ENCODE peak calls at places on chromosomes 11 and 22, in eight cellular contexts. V is testis, B is stomach, N is thyroid gland, H is uterus, Y is IMR-90, T is prostate gland, M is transverse colon. E is an unnamed sample.

GRCh38 chr11:77418155-77418980 is 55.5 kb downstream of the PAK1 start:
- DNase-seq in M (no peak), Y (no peak), H (no peak), N (no peak), T (no peak), B (no peak), V (no peak), E (no peak)

GRCh38 chr11:20729597-20730095 is 60.3 kb downstream of the NELL1 start:
- DNase-seq in B (no peak), T (no peak), H (no peak), V (no peak), N (no peak), Y (no peak), M (no peak), E (no peak)

GRCh38 chr11:134514354-134514951 is 102.4 kb upstream of the B3GAT1 start:
- DNase-seq in B (peak), M (no peak), Y (no peak), N (no peak), T (no peak), H (no peak), V (peak), E (peak)

GRCh38 chr11:72754544-72755155 is 2.4 kb upstream of the ARAP1 start:
- DNase-seq in B (no peak), T (no peak), Y (no peak), H (no peak), V (no peak), N (no peak), M (no peak), E (no peak)

GRCh38 chr11:33040127-33040861 is 922 bp downstream of the TCP11L1 start:
- DNase-seq in T (no peak), M (no peak), Y (peak), H (no peak), N (no peak), B (no peak), V (no peak), E (no peak)

GRCh38 chr11:101169944-101170343 is 40.3 kb upstream of the PGR start:
- DNase-seq in V (no peak), H (no peak), N (no peak), T (no peak), Y (no peak), B (no peak), M (no peak), E (no peak)

GRCh38 chr11:78714539-78714938 is 139.9 kb upstream of the NARS2 start:
- DNase-seq in H (no peak), T (no peak), M (peak), N (peak), Y (no peak), B (no peak), V (no peak), E (no peak)

GRCh38 chr22:49307071-49307830 is 520.4 kb downstream of the BRD1 start:
- DNase-seq in T (no peak), Y (no peak), V (peak), B (peak), N (no peak), M (no peak), H (no peak), E (no peak)

GRCh38 chr11:107157809-107158187 is 139.5 kb upstream of the GUCY1A2 start:
- DNase-seq in N (no peak), Y (no peak), H (no peak), M (no peak), B (no peak), V (no peak), T (no peak), E (no peak)

GRCh38 chr11:33747969-33748368 is 11.7 kb upstream of the CD59 start:
- DNase-seq in T (no peak), N (no peak), Y (peak), B (no peak), M (no peak), V (no peak), H (no peak), E (no peak)

GRCh38 chr22:41966607-41967240 is 2.5 kb upstream of the SEPTIN3 start:
- DNase-seq in V (peak), H (no peak), M (peak), Y (peak), T (peak), N (peak), B (peak), E (peak)

GRCh38 chr11:99311870-99312269 is 291.1 kb downstream of the CNTN5 start:
- DNase-seq in T (no peak), N (no peak), M (no peak), H (no peak), Y (no peak), B (no peak), V (no peak), E (no peak)

GRCh38 chr11:15109602-15110001 is 5.1 kb upstream of the INSC start:
- DNase-seq in V (no peak), N (no peak), B (no peak), H (no peak), M (no peak), Y (no peak), T (no peak), E (no peak)

GRCh38 chr22:50027639-50028537 is 15.3 kb upstream of the IL17REL start:
- DNase-seq in V (no peak), Y (peak), N (peak), T (no peak), B (peak), H (no peak), M (peak), E (peak)

GRCh38 chr11:8338138-8338537 is 74.5 kb upstream of the LMO1 start:
- DNase-seq in H (no peak), V (peak), Y (peak), N (peak), T (peak), B (peak), M (peak), E (no peak)

GRCh38 chr22:23268877-23269276 is 88.6 kb downstream of the BCR start:
- DNase-seq in H (no peak), V (no peak), Y (no peak), B (no peak), M (no peak), N (no peak), T (no peak), E (no peak)

GRCh38 chr11:76661306-76661751 is 9.2 kb downstream of the LRRC32 start:
- DNase-seq in N (no peak), V (no peak), B (no peak), Y (no peak), H (no peak), T (no peak), M (peak), E (no peak)

GRCh38 chr11:126194121-126194543 is 17.3 kb downstream of the RPUSD4 start:
- DNase-seq in V (peak), Y (peak), N (peak), H (peak), B (peak), M (peak), T (peak), E (no peak)

GRCh38 chr11:70483077-70483861 is 84.9 kb downstream of the CTTN start:
- DNase-seq in Y (peak), T (no peak), V (no peak), B (peak), N (no peak), M (peak), H (no peak), E (no peak)

GRCh38 chr11:65471410-65471762 is 27.5 kb upstream of the MALAT1 start:
- DNase-seq in B (peak), M (peak), T (peak), N (peak), Y (peak), V (peak), H (peak), E (peak)

GRCh38 chr22:48778308-48779195 is 1049.1 kb downstream of the BRD1 start:
- DNase-seq in N (no peak), Y (no peak), H (no peak), M (no peak), V (no peak), T (no peak), B (no peak), E (peak)

GRCh38 chr11:120031612-120032600 is 106.0 kb downstream of the TRIM29 start:
- DNase-seq in B (no peak), M (no peak), Y (no peak), H (no peak), T (no peak), V (no peak), N (peak), E (no peak)

GRCh38 chr11:62577046-62577708 is 3.5 kb upstream of the EEF1G start:
- DNase-seq in T (no peak), Y (peak), H (no peak), N (no peak), B (no peak), V (no peak), M (no peak), E (no peak)
- TF ChIP-seq POLR2A in T (no peak), Y (no peak), H (no peak), N (no peak), B (no peak), V (no peak), M (no peak), E (no peak)

GRCh38 chr11:3230636-3231549 is 1.3 kb downstream of the MRGPRE start:
- DNase-seq in T (no peak), Y (no peak), N (no peak), H (no peak), V (no peak), M (no peak), B (no peak), E (peak)

GRCh38 chr11:3229673-3230630 is 2.3 kb downstream of the MRGPRE start:
- DNase-seq in V (no peak), M (no peak), B (no peak), Y (no peak), N (no peak), T (no peak), H (no peak), E (peak)

GRCh38 chr11:3231851-3232744 is at the start of gene MRGPRE:
- DNase-seq in H (peak), Y (no peak), V (no peak), M (no peak), N (peak), B (no peak), T (no peak), E (peak)

GRCh38 chr11:3232956-3233355 is 739 bp upstream of the MRGPRE start:
- DNase-seq in N (no peak), B (no peak), H (no peak), M (no peak), V (no peak), T (no peak), Y (no peak), E (no peak)

GRCh38 chr11:3231550-3231850 is 717 bp downstream of the MRGPRE start:
- DNase-seq in Y (no peak), T (no peak), H (no peak), N (no peak), B (no peak), M (no peak), V (no peak), E (no peak)
- TF ChIP-seq POLR2A in Y (no peak), T (no peak), H (no peak), N (no peak), B (no peak), M (no peak), V (no peak), E (no peak)

GRCh38 chr11:62855571-62856332 is 16.4 kb upstream of the WDR74 start:
- DNase-seq in H (peak), V (peak), N (peak), M (peak), T (peak), B (peak), Y (peak), E (peak)
- TF ChIP-seq POLR2A in H (peak), V (peak), N (no peak), M (peak), T (peak), B (no peak), Y (peak), E (no peak)

DNA sequence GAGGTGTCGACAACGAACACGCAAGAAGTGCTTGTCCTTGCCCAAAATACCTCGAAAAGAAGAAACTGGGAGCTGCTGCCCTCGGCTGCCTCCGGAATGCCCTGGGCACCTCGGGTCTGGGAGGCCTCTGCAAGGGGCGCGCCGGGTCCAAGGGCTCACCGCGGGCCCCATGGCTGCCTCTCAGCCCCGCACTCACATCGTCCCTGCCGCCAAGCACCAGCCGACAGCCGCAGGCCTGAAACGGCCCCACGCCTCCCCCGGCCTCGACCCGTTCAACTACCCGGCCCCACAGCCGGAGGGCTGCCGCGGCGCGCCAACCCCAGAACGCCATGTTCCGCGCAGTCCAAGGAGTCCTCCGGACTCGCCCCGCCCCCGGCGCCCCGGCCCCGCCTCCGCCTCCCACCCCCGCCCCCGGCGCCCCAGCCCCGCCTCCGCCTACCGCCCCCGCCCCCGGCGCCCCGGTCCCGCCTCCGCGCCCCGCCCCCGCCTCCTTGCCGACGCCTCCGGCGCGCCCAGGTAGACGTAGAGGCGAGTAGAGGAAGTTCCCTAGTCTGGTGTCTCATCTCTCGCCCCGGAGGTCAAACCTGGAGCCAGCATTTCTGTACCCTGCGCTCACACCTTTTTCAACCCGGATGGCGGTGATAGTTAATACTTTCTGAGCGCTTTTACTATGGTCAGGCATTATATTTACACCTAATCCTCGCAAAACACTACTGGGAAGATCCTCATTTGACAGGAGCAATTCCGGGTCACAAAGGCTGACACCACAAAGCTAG is at the start of gene SIRT3:
- DNase-seq in V (peak), Y (peak), M (peak), H (peak), N (peak), T (peak), B (peak), E (peak)
- TF ChIP-seq POLR2A in V (no peak), Y (peak), M (peak), H (peak), N (no peak), T (peak), B (no peak), E (no peak)

E was measured in lower leg skin.